ENCODE peak calls at places on chromosome 3, in four cellular contexts. E is heart left ventricle; B is brain microvascular endothelial cell; Y is stimulated activated CD8-positive, alpha-beta memory T cell treated with anti-CD3 and anti-CD28 coated beads, Interleukin-4, amount 100 ng/mL, for 48 hours. Q is an unnamed sample.

GRCh38 chr3:61562810-61563613 is 1.6 kb downstream of the PTPRG start:
- DNase-seq in B (no peak), E (peak), Y (no peak), Q (peak)

GRCh38 chr3:107690522-107691138 is 167.9 kb downstream of the BBX start:
- DNase-seq in B (peak), Y (no peak), E (no peak), Q (no peak)

GRCh38 chr3:10726787-10727186 is 89.2 kb upstream of the SLC6A11 start:
- DNase-seq in Y (no peak), B (no peak), E (no peak), Q (no peak)

GRCh38 chr3:142124243-142124642 is 25.1 kb downstream of the TFDP2 start:
- DNase-seq in B (no peak), E (no peak), Y (no peak), Q (no peak)

GRCh38 chr3:2826453-2826852 is 283.7 kb downstream of the IL5RA start:
- DNase-seq in Y (no peak), B (no peak), E (no peak), Q (no peak)

GRCh38 chr3:136311971-136312370 is 61.8 kb downstream of the PCCB start:
- DNase-seq in E (no peak), B (no peak), Y (no peak), Q (no peak)

GRCh38 chr3:19822805-19823204 is 111.2 kb downstream of the EFHB start:
- DNase-seq in E (no peak), Y (no peak), B (no peak), Q (no peak)

GRCh38 chr3:145678401-145678800 is 482.6 kb downstream of the PLOD2 start:
- DNase-seq in E (no peak), Y (no peak), B (peak), Q (no peak)

GRCh38 chr3:193572426-193572908 is 17.8 kb upstream of the ATP13A4 start:
- DNase-seq in E (peak), Y (peak), B (peak), Q (no peak)

GRCh38 chr3:170709046-170709445 is 123.2 kb upstream of the SLC7A14 start:
- DNase-seq in Y (no peak), B (peak), E (peak), Q (no peak)

GRCh38 chr3:23240386-23240785 is 37.3 kb downstream of the UBE2E2 start:
- DNase-seq in E (no peak), Y (no peak), B (no peak), Q (no peak)

GRCh38 chr3:13016083-13016725 is 57.0 kb downstream of the IQSEC1 start:
- DNase-seq in Y (peak), B (no peak), E (peak), Q (peak)

GRCh38 chr3:127484601-127485388 is 105.7 kb downstream of the TPRA1 start:
- DNase-seq in B (no peak), Y (peak), E (no peak), Q (no peak)

GRCh38 chr3:52323526-52324295 is 7.6 kb downstream of the DNAH1 start:
- DNase-seq in Y (no peak), B (no peak), E (peak), Q (no peak)

GRCh38 chr3:112115161-112115739 is 17.8 kb downstream of the GCSAM start:
- DNase-seq in Y (no peak), B (no peak), E (no peak), Q (no peak)

GRCh38 chr3:172476339-172476738 is 28.1 kb upstream of the GHSR start:
- DNase-seq in B (no peak), Y (no peak), E (no peak), Q (no peak)

GRCh38 chr3:184155644-184156521 is 706 bp downstream of the DVL3 start:
- DNase-seq in Y (peak), E (peak), B (no peak), Q (no peak)

GRCh38 chr3:177862962-177863491 is 665.7 kb upstream of the TBL1XR1 start:
- DNase-seq in B (no peak), Y (no peak), E (no peak), Q (no peak)

GRCh38 chr3:31704651-31705179 is 172.0 kb downstream of the STT3B start:
- DNase-seq in B (peak), Y (peak), E (peak), Q (peak)

GRCh38 chr3:139307601-139308146 is 36.1 kb upstream of the MRPS22 start:
- DNase-seq in B (no peak), E (no peak), Y (no peak), Q (no peak)

GRCh38 chr3:7875858-7876442 is 625.7 kb upstream of the LMCD1 start:
- DNase-seq in Y (no peak), E (no peak), B (no peak), Q (no peak)

GRCh38 chr3:193775421-193776077 is 182.5 kb downstream of the OPA1 start:
- DNase-seq in Y (no peak), B (no peak), E (no peak), Q (no peak)

GRCh38 chr3:64612916-64613526 is 74.8 kb downstream of the ADAMTS9 start:
- DNase-seq in Y (no peak), B (peak), E (peak), Q (peak)

GRCh38 chr3:186459108-186459467 is 85.1 kb downstream of the CRYGS start:
- DNase-seq in Y (no peak), B (no peak), E (no peak), Q (no peak)

GRCh38 chr3:195698325-195699147 is 22.2 kb upstream of the MUC20 start:
- DNase-seq in E (no peak), B (no peak), Y (no peak), Q (no peak)

GRCh38 chr3:48412375-48413001 is 17.4 kb downstream of the PLXNB1 start:
- DNase-seq in B (no peak), E (peak), Y (no peak), Q (no peak)

GRCh38 chr3:17820704-17821103 is 78.3 kb upstream of the TBC1D5 start:
- DNase-seq in Y (no peak), B (no peak), E (no peak), Q (no peak)

GRCh38 chr3:170233532-170233931 is 11.3 kb downstream of the PRKCI start:
- DNase-seq in B (peak), Y (no peak), E (no peak), Q (no peak)

GRCh38 chr3:40969341-40969740 is 230.0 kb upstream of the CTNNB1 start:
- DNase-seq in B (no peak), E (no peak), Y (no peak), Q (no peak)

GRCh38 chr3:123034120-123034519 is 6.6 kb upstream of the SEMA5B start:
- DNase-seq in B (no peak), Y (no peak), E (no peak), Q (no peak)

GRCh38 chr3:136920904-136921649 is 36.7 kb upstream of the IL20RB start:
- DNase-seq in Y (no peak), B (no peak), E (no peak), Q (no peak)

GRCh38 chr3:141643816-141644215 is 94.3 kb upstream of the RNF7 start:
- DNase-seq in Y (no peak), E (no peak), B (no peak), Q (no peak)

GRCh38 chr3:29065211-29065785 is 215.6 kb upstream of the RBMS3 start:
- DNase-seq in B (peak), E (peak), Y (no peak), Q (no peak)

Q was measured in right lobe of liver.